ENCODE peak calls at places on chromosomes 2 and 18, in ten cellular contexts. R is GM23338, I is heart right ventricle, C is uterus, H is endothelial cell, K is HL-60, V is fibroblast of the aortic adventitia, W is neural crest cell, B is CD14-positive monocyte, Y is tibial nerve. L is an unnamed sample.

GRCh38 chr2:52465267-52465666 is 1302.3 kb upstream of the CHAC2 start:
- DNase-seq in R (no peak), I (no peak), C (no peak), H (no peak), K (no peak), V (no peak), W (no peak), B (no peak), Y (no peak), L (no peak)

GRCh38 chr2:215917953-215918620 is 95.3 kb downstream of the MREG start:
- DNase-seq in R (no peak), I (no peak), C (no peak), H (no peak), K (no peak), V (peak), W (no peak), B (no peak), Y (no peak), L (no peak)

GRCh38 chr2:37449686-37450392 is 105.4 kb downstream of the QPCT start:
- DNase-seq in R (no peak), I (no peak), C (peak), H (no peak), K (no peak), V (peak), W (no peak), B (no peak), Y (no peak), L (no peak)

GRCh38 chr2:20478961-20479360 is 32.1 kb downstream of the RHOB start:
- DNase-seq in R (no peak), I (no peak), C (no peak), H (no peak), K (no peak), V (no peak), W (no peak), B (no peak), Y (no peak), L (no peak)

GRCh38 chr2:144522741-144523605 is 3.1 kb upstream of the ZEB2 start:
- DNase-seq in R (peak), I (no peak), C (no peak), H (no peak), K (no peak), V (peak), W (no peak), B (no peak), Y (no peak), L (no peak)

GRCh38 chr2:15734871-15735737 is 143.4 kb downstream of the DDX1 start:
- DNase-seq in R (no peak), I (no peak), C (no peak), H (no peak), K (no peak), V (no peak), W (no peak), B (no peak), Y (no peak), L (no peak)

GRCh38 chr2:23375448-23375847 is 9.5 kb upstream of the KLHL29 start:
- DNase-seq in R (peak), I (no peak), C (no peak), H (no peak), K (no peak), V (no peak), W (no peak), B (no peak), Y (no peak), L (no peak)

GRCh38 chr2:46147626-46148368 is 149.4 kb upstream of the EPAS1 start:
- DNase-seq in R (no peak), I (no peak), C (no peak), H (no peak), K (no peak), V (no peak), W (no peak), B (no peak), Y (no peak), L (no peak)

GRCh38 chr2:101820519-101820918 is 123.0 kb downstream of the MAP4K4 start:
- DNase-seq in R (no peak), I (no peak), C (no peak), H (no peak), K (no peak), V (peak), W (no peak), B (no peak), Y (no peak), L (no peak)

GRCh38 chr2:26184555-26185303 is 11.8 kb downstream of the GAREM2 start:
- DNase-seq in R (peak), I (peak), C (peak), H (peak), K (peak), V (peak), W (peak), B (peak), Y (peak), L (no peak)

GRCh38 chr18:62287753-62288668 is 37.1 kb upstream of the TNFRSF11A start:
- DNase-seq in R (no peak), I (no peak), C (no peak), H (no peak), K (no peak), V (no peak), W (no peak), B (no peak), Y (no peak), L (no peak)

GRCh38 chr2:79040967-79041582 is 15.6 kb downstream of the REG3G start:
- DNase-seq in R (peak), I (no peak), C (no peak), H (no peak), K (no peak), V (no peak), W (no peak), B (no peak), Y (no peak), L (peak)
- TF ChIP-seq CTCF in R (peak), I (peak), C (no peak), H (peak), K (peak), V (no peak), W (peak), B (no peak), Y (peak), L (peak)

GRCh38 chr2:201649442-201649841 is 6.1 kb upstream of the TMEM237 start:
- DNase-seq in R (no peak), I (no peak), C (no peak), H (no peak), K (no peak), V (no peak), W (no peak), B (no peak), Y (no peak), L (no peak)
- TF ChIP-seq CTCF in R (no peak), I (no peak), C (no peak), H (no peak), K (no peak), V (no peak), W (no peak), B (no peak), Y (no peak), L (no peak)

GRCh38 chr2:200158586-200159365 is 147.7 kb upstream of the SPATS2L start:
- DNase-seq in R (no peak), I (no peak), C (no peak), H (no peak), K (no peak), V (no peak), W (no peak), B (no peak), Y (no peak), L (no peak)
- TF ChIP-seq CTCF in R (no peak), I (no peak), C (no peak), H (no peak), K (no peak), V (no peak), W (peak), B (no peak), Y (no peak), L (no peak)

DNA sequence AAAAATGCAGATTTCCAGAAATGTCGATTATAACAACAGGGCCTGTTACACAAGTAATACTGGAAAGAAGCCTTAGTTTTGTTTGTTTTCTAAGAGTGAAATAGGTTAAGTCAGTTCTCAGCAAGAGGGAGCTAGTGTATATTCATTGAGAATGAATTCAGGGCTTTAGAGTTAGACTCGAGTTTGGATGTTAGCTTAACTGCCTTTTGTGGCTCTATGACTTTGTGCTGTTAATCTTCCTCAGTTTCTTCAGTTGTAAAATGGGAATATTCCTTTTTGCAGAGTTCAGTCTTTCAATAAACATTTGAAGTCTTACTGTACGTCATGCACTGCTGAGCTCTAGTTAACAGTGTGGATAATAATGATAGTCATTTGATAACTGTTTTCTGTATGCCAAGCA is 989 bp downstream of the NDUFV2 start:
- DNase-seq in R (no peak), I (no peak), C (no peak), H (no peak), K (no peak), V (peak), W (no peak), B (no peak), Y (no peak), L (no peak)
- TF ChIP-seq CTCF in R (no peak), I (peak), C (no peak), H (no peak), K (no peak), V (peak), W (no peak), B (no peak), Y (no peak), L (peak)

GRCh38 chr2:99156901-99157300 is 2.1 kb downstream of the LIPT1 start:
- DNase-seq in R (no peak), I (no peak), C (no peak), H (no peak), K (no peak), V (no peak), W (no peak), B (no peak), Y (no peak), L (no peak)
- TF ChIP-seq CTCF in R (no peak), I (no peak), C (no peak), H (no peak), K (no peak), V (no peak), W (no peak), B (no peak), Y (no peak), L (no peak)

GRCh38 chr2:218607436-218608115 is at the start of gene PLCD4:
- DNase-seq in R (peak), I (peak), C (no peak), H (peak), K (no peak), V (peak), W (peak), B (no peak), Y (no peak), L (no peak)
- TF ChIP-seq CTCF in R (no peak), I (no peak), C (no peak), H (no peak), K (no peak), V (peak), W (no peak), B (no peak), Y (no peak), L (no peak)

GRCh38 chr2:30283931-30284565 is 52.7 kb downstream of the LBH start:
- DNase-seq in R (no peak), I (no peak), C (no peak), H (no peak), K (no peak), V (no peak), W (no peak), B (no peak), Y (no peak), L (no peak)

GRCh38 chr2:30280596-30281434 is 49.5 kb downstream of the LBH start:
- DNase-seq in R (no peak), I (no peak), C (no peak), H (no peak), K (no peak), V (no peak), W (no peak), B (no peak), Y (no peak), L (no peak)

GRCh38 chr2:30282721-30283120 is 51.4 kb downstream of the LBH start:
- DNase-seq in R (no peak), I (no peak), C (no peak), H (no peak), K (no peak), V (no peak), W (no peak), B (no peak), Y (no peak), L (no peak)

GRCh38 chr2:30278419-30278818 is 47.1 kb downstream of the LBH start:
- DNase-seq in R (no peak), I (no peak), C (no peak), H (no peak), K (no peak), V (no peak), W (no peak), B (no peak), Y (no peak), L (no peak)

DNA sequence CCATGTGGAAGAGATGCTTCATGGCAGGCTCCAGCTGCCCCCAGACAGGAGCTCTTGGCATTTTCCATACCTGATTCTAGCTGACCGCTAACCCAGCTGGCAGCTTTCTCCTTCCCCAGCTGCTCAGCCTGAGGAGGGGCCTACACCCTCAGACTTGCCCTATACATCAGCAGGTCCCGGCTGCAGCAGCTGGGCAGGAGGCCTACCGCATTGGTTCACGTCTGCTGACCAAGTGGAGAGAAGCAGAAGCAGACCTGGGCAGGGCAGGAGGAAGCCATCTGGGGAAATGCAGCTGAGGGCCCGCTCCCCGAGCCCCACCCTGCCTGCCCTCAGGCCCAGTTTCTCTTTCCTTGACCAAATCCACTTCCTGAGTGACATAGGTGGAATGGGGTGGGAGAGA is 50.7 kb downstream of the LBH start:
- DNase-seq in R (no peak), I (no peak), C (no peak), H (no peak), K (no peak), V (no peak), W (no peak), B (no peak), Y (no peak), L (no peak)
- TF ChIP-seq CTCF in R (no peak), I (no peak), C (no peak), H (no peak), K (no peak), V (no peak), W (no peak), B (no peak), Y (no peak), L (no peak)

DNA sequence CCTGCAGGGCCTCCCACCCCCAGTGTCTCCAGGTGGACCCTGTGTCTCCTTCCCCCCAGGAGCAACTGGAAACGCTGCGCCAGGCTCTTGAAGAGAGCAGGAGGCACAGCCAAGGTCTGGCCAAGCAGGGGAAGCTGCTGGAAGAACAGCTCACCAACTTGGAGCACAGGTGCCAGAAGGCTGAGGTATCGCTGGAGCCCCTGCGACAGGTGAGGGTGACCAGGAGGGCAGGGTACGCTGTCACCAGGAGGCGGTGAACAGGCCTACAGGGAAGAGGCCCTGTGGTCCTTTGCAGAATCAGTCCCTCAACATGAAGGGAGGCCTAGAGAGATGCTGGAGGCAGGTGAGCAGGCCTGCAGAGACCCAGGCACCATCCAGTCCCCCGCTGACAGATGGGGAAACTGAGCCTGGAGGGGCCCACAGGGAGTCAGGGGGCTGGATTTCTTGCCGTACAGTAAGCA is 15.6 kb upstream of the SNED1 start:
- DNase-seq in R (no peak), I (no peak), C (no peak), H (no peak), K (no peak), V (no peak), W (no peak), B (peak), Y (peak), L (no peak)
- TF ChIP-seq CTCF in R (no peak), I (no peak), C (no peak), H (no peak), K (no peak), V (no peak), W (no peak), B (no peak), Y (no peak), L (no peak)

GRCh38 chr2:113052767-113053166 is at the start of gene IL36B:
- DNase-seq in R (no peak), I (no peak), C (no peak), H (no peak), K (no peak), V (no peak), W (no peak), B (no peak), Y (no peak), L (no peak)

GRCh38 chr2:113046465-113046864 is 6.2 kb downstream of the IL36B start:
- DNase-seq in R (no peak), I (no peak), C (no peak), H (no peak), K (no peak), V (no peak), W (no peak), B (no peak), Y (no peak), L (no peak)

GRCh38 chr2:113053666-113054435 is 1.2 kb upstream of the IL36B start:
- DNase-seq in R (no peak), I (no peak), C (no peak), H (no peak), K (no peak), V (no peak), W (no peak), B (no peak), Y (no peak), L (no peak)

GRCh38 chr2:113056501-113056900 is 2.5 kb upstream of the IL36RN start:
- DNase-seq in R (no peak), I (no peak), C (no peak), H (no peak), K (no peak), V (no peak), W (no peak), B (no peak), Y (no peak), L (no peak)

GRCh38 chr2:113050921-113051895 is 1.5 kb downstream of the IL36B start:
- DNase-seq in R (no peak), I (no peak), C (no peak), H (no peak), K (no peak), V (no peak), W (no peak), B (no peak), Y (no peak), L (no peak)
- TF ChIP-seq CTCF in R (peak), I (no peak), C (no peak), H (no peak), K (no peak), V (no peak), W (no peak), B (no peak), Y (no peak), L (no peak)

GRCh38 chr2:203019142-203019541 is 4.5 kb downstream of the NBEAL1 start:
- DNase-seq in R (no peak), I (no peak), C (no peak), H (no peak), K (no peak), V (no peak), W (no peak), B (no peak), Y (no peak), L (no peak)

GRCh38 chr2:203014456-203015199 is at the start of gene NBEAL1:
- DNase-seq in R (peak), I (peak), C (peak), H (peak), K (peak), V (peak), W (peak), B (peak), Y (peak), L (peak)

GRCh38 chr2:203018181-203018580 is 3.5 kb downstream of the NBEAL1 start:
- DNase-seq in R (no peak), I (no peak), C (no peak), H (no peak), K (no peak), V (peak), W (no peak), B (no peak), Y (no peak), L (no peak)

GRCh38 chr2:203021986-203022385 is 7.3 kb downstream of the NBEAL1 start:
- DNase-seq in R (no peak), I (no peak), C (no peak), H (no peak), K (no peak), V (peak), W (no peak), B (no peak), Y (no peak), L (no peak)

DNA sequence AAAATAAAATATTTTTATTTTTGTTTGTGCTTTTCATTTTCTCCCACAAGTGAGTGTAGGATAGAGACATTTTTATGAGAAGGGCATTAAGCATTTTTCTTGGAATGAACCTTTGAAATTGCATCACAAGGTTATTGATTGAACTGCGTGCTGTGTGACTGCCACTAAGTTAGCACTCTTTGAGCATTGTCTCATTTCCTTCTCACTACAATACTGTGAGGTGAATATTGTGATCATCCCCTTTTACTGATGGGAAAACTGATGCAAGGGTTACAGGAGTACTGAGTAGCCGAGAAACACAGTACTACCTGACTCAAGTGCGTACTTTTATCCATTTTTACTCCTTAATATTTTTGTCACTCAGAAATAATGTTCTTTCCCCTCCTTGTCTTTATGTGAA is 2.0 kb downstream of the NBEAL1 start:
- DNase-seq in R (no peak), I (no peak), C (no peak), H (no peak), K (no peak), V (peak), W (no peak), B (no peak), Y (no peak), L (no peak)
- TF ChIP-seq CTCF in R (no peak), I (no peak), C (no peak), H (no peak), K (no peak), V (no peak), W (no peak), B (no peak), Y (no peak), L (no peak)